ENCODE peak calls at places on chromosomes 4 and X, in four cellular contexts. I, S, E and O are unnamed samples.

GRCh38 chrX:149825424-149825823 is 43.7 kb downstream of the MAGEA9 start:
- DNase-seq in I (peak; percentile 54), S (no peak), E (peak; percentile 8), O (peak; percentile 58)

GRCh38 chr4:134216436-134216835 is 14.8 kb upstream of the PABPC4L start:
- DNase-seq in I (no peak), S (no peak), E (peak; percentile 37), O (no peak)

GRCh38 chr4:74097631-74098550 is 1.1 kb downstream of the CXCL2 start:
- DNase-seq in I (no peak), S (no peak), E (peak; percentile 80), O (no peak)

GRCh38 chr4:185950891-185951290 is 118.1 kb upstream of the TLR3 start:
- DNase-seq in I (no peak), S (no peak), E (peak; percentile 63), O (no peak)

GRCh38 chr4:150250293-150250997 is 172.2 kb downstream of the DCLK2 start:
- DNase-seq in I (no peak), S (no peak), E (no peak), O (no peak)

GRCh38 chr4:143391261-143391660 is 54.6 kb downstream of the GAB1 start:
- DNase-seq in I (no peak), S (no peak), E (no peak), O (peak; percentile 21)

GRCh38 chr4:15006416-15007024 is 4.2 kb downstream of the CPEB2 start:
- DNase-seq in I (no peak), S (no peak), E (no peak), O (no peak)

GRCh38 chrX:132127748-132128147 is at the start of gene FRMD7:
- DNase-seq in I (no peak), S (no peak), E (peak; percentile 6), O (no peak)

GRCh38 chrX:74009041-74009440 is 294.9 kb upstream of the ZCCHC13 start:
- DNase-seq in I (no peak), S (no peak), E (no peak), O (no peak)

GRCh38 chr4:86218721-86219481 is 141.0 kb downstream of the MAPK10 start:
- DNase-seq in I (peak; percentile 31), S (no peak), E (peak; percentile 88), O (no peak)

GRCh38 chr4:52045028-52045427 is 6.1 kb upstream of the SPATA18 start:
- DNase-seq in I (no peak), S (no peak), E (no peak), O (no peak)

GRCh38 chr4:56038763-56039162 is 90.0 kb downstream of the CEP135 start:
- DNase-seq in I (peak; percentile 39), S (no peak), E (no peak), O (no peak)

GRCh38 chr4:96526625-96527024 is 686.7 kb downstream of the PDHA2 start:
- DNase-seq in I (no peak), S (no peak), E (no peak), O (no peak)

GRCh38 chrX:70969635-70970481 is 39.0 kb upstream of the SLC7A3 start:
- DNase-seq in I (no peak), S (no peak), E (no peak), O (no peak)

GRCh38 chrX:123860983-123861382 is 1.1 kb downstream of the XIAP start:
- DNase-seq in I (peak; percentile 12), S (no peak), E (peak; percentile 40), O (no peak)

GRCh38 chr4:1647432-1647831 is 36.7 kb downstream of the FAM53A start:
- DNase-seq in I (no peak), S (no peak), E (no peak), O (peak; percentile 44)

GRCh38 chr4:1191621-1192020 is 19.2 kb upstream of the SPON2 start:
- DNase-seq in I (no peak), S (peak; percentile 58), E (no peak), O (no peak)

GRCh38 chr4:182085051-182085480 is 158.1 kb upstream of the TENM3 start:
- DNase-seq in I (no peak), S (no peak), E (peak; percentile 5), O (no peak)

GRCh38 chr4:142815834-142816233 is 30.3 kb downstream of the INPP4B start:
- DNase-seq in I (no peak), S (no peak), E (peak; percentile 79), O (no peak)

GRCh38 chr4:180052629-180053028 is 2190.6 kb upstream of the TENM3 start:
- DNase-seq in I (no peak), S (no peak), E (no peak), O (no peak)
- H3K4me3 ChIP-seq in I (no peak overlapping the region), S (no peak overlapping the region), E (no peak overlapping the region), O (no peak overlapping the region)

GRCh38 chr4:92969650-92970370 is 666.0 kb downstream of the GRID2 start:
- DNase-seq in I (no peak), S (no peak), E (peak; percentile 95), O (no peak)
- TF ChIP-seq CTCF in I (no peak), S (no peak), E (no peak), O (no peak)

DNA sequence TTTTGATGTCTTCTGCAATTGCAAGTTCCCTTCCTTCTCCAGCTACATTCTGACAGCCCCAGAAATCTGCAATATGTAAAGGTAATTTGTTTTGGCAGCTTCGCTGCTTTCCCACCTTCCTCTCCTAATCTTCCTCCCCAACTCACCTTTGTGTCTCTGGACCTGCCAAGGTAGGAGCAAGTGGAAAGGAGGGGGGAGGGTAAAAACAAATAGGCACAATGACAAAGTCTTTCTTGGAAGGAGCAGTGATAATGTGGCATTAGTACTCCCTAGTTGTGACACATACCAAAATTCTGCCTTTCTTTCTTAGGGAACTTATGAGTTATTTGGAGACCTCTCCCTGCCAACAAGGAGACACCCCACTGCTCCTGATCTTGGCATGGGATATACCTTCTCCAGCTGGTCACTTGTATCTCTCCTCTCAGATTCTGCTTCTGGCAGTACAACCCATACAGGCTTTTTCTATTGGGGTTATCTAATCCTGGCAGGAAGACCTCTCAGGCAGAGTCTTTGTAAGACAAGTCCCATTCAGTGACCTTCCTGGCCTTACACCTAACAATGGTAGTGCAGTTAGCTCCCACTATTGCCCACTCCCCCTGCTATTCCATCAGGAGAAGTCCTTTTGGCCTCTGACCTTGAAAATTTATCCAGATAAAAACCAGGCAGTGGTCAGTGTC is 24.2 kb downstream of the F8 start:
- DNase-seq in I (no peak), S (no peak), E (no peak), O (no peak)
- H3K4me3 ChIP-seq in I (no peak overlapping the region), S (no peak overlapping the region), E (no peak overlapping the region), O (no peak overlapping the region)

GRCh38 chrX:115360220-115360781 is 70.8 kb downstream of the LUZP4 start:
- DNase-seq in I (no peak), S (no peak), E (peak; percentile 60), O (no peak)

GRCh38 chrX:115366535-115366934 is 77.0 kb downstream of the LUZP4 start:
- DNase-seq in I (no peak), S (no peak), E (no peak), O (no peak)

GRCh38 chrX:115367455-115367854 is 77.9 kb downstream of the LUZP4 start:
- DNase-seq in I (no peak), S (no peak), E (peak; percentile 61), O (no peak)

GRCh38 chrX:115364625-115365024 is 75.1 kb downstream of the LUZP4 start:
- DNase-seq in I (no peak), S (no peak), E (no peak), O (no peak)

DNA sequence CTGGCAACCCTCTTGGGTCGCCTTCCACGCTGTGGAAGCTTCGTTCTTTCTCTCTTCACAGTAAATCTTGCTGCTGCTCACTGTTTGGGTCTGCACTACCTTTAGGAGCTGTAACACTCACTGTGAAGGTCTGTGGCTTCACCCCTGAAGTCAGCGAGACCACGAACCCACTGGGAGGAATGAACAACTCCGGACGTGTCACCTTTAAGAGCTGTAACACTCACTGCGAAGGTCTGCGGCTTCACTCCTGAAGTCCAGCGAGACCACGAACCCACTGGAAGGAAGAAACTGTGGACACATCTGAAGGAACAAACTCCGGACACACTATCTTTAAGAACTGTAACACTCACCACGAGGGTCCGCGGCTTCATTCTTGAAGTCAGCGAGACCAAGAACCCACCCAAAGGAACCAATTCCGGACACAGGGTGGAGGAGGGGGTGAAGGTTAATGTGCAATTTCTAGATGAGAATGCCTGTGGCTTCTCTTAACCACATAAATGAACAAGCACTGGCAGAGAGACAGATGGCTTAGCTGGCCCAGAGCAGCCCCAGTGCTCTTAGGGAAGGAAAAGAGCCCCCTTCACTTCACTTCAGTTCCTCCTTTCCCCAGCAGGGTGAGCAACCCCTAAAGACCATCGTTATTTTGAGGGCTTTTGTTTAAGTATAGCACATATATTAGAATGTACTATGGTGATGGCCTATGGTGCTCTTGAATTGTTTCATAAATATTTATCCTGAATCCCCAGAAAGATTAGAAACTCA is 73.0 kb downstream of the LUZP4 start:
- DNase-seq in I (no peak), S (no peak), E (no peak), O (peak; percentile 16)
- TF ChIP-seq CTCF in I (peak; percentile 25), S (no peak), E (no peak), O (peak; percentile 34)

DNA sequence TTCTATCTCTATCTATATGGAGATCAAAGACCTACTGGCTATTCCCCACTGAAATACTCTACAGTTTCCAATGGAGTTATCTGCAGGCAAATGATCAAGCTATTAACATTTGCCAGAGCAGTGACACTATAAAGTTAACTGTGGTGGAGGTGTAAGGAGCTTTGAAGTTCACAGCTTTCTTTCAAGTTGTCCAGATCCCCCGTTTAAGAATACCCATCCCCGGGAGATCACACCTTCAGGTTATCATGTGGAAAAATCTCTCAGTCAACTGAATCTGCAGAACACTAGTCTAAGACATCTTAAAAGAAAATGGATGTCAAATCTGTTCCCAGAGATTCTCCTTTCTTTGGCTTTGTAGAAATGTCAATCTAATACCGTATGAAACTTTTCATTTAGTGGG is 80.1 kb downstream of the GPC3 start:
- DNase-seq in I (no peak), S (no peak), E (no peak), O (no peak)
- H3K4me3 ChIP-seq in I (no peak overlapping the region), S (no peak overlapping the region), E (no peak overlapping the region), O (no peak overlapping the region)

DNA sequence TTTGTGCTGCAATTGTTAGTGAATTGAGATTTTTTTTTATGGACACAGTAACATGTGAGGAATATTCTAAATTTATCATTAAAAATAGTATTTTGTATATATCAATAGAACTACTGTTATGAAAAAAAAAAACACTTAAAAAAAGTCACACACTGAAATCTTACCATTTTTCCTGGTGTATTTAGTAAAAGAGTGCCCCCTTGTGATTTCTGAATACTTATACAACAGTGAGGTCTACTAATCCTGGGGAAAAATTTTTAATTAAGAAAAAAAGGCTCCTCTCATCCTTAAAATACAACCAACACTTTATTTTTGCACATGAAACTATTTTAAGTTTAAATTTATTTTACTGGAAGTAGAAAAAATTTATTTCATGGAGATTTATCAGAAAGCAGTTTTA is 56.4 kb upstream of the SPOCK3 start:
- DNase-seq in I (no peak), S (no peak), E (peak; percentile 63), O (no peak)
- TF ChIP-seq CTCF in I (peak; percentile 42), S (peak; percentile 51), E (peak; percentile 41), O (peak; percentile 11)

GRCh38 chrX:101079736-101080135 is 1.1 kb downstream of the TMEM35A start:
- DNase-seq in I (no peak), S (no peak), E (no peak), O (peak; percentile 17)
- H3K4me3 ChIP-seq in I (no peak overlapping the region), S (no peak overlapping the region), E (peak overlapping the region; percentile 55), O (peak overlapping the region; percentile 53)

DNA sequence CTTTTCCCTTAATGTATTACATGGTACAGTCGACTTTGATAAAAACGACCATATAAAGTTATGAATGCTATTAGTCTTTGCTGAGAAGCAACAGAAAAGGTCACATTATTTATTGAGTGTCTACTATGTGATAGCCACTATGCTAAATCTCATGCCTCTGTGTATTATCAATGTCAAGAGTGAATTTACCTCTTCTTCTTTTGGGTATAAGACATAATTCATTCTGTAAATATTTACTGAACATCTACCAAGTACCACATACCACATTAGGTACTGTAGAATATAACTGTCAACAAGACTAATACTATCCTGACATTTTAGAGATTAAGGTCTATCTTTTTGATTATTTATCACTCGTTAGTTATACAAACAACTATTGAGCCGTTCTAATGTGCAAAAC is 268.7 kb upstream of the FTHL17 start:
- DNase-seq in I (no peak), S (no peak), E (no peak), O (no peak)
- TF ChIP-seq CTCF in I (no peak), S (no peak), E (no peak), O (no peak)